ENCODE peak calls at places on chromosomes 6 and 20, in four cellular contexts. H is CD8-positive, alpha-beta memory T cell; Y is upper lobe of right lung; K is vagina. T is an unnamed sample.

GRCh38 chr6:31186052-31186734 is 15.7 kb upstream of the POU5F1 start:
- DNase-seq in K (no peak), H (no peak), Y (peak; percentile 76), T (no peak)

GRCh38 chr6:95593025-95593424 is 15.7 kb downstream of the MANEA start:
- DNase-seq in H (no peak), Y (no peak), K (no peak), T (no peak)

GRCh38 chr6:149560736-149561135 is 5.4 kb upstream of the GINM1 start:
- DNase-seq in H (no peak), Y (no peak), K (no peak), T (no peak)

GRCh38 chr6:38164131-38164481 is 344.6 kb downstream of the ZFAND3 start:
- DNase-seq in Y (no peak), H (no peak), K (no peak), T (no peak)

GRCh38 chr6:56984884-56985283 is 30.0 kb downstream of the BEND6 start:
- DNase-seq in K (no peak), Y (no peak), H (no peak), T (no peak)

GRCh38 chr20:25271486-25272222 is 23.8 kb downstream of the PYGB start:
- DNase-seq in H (no peak), K (no peak), Y (peak; percentile 49), T (no peak)

GRCh38 chr6:4446982-4447381 is 311.6 kb upstream of the ECI2 start:
- DNase-seq in H (no peak), K (no peak), Y (no peak), T (no peak)

GRCh38 chr20:36950432-36951197 is 893 bp downstream of the SAMHD1 start:
- DNase-seq in H (peak; percentile 36), K (no peak), Y (no peak), T (no peak)

GRCh38 chr6:6494677-6495076 is 93.8 kb upstream of the LY86 start:
- DNase-seq in H (no peak), K (no peak), Y (peak; percentile 73), T (no peak)

GRCh38 chr6:14620522-14620921 is 502.9 kb downstream of the CD83 start:
- DNase-seq in K (no peak), H (no peak), Y (no peak), T (no peak)

GRCh38 chr20:11168026-11168425 is 494.2 kb upstream of the JAG1 start:
- DNase-seq in H (no peak), K (no peak), Y (no peak), T (no peak)

GRCh38 chr6:8543714-8544113 is 108.4 kb upstream of the SLC35B3 start:
- DNase-seq in H (no peak), K (no peak), Y (no peak), T (no peak)

GRCh38 chr6:29792123-29793035 is 35.2 kb upstream of the HLA-G start:
- DNase-seq in H (peak; percentile 72), K (peak; percentile 95), Y (peak; percentile 91), T (peak; percentile 7)

GRCh38 chr6:109165392-109165964 is 70.2 kb downstream of the CEP57L1 start:
- DNase-seq in Y (no peak), K (no peak), H (no peak), T (no peak)
- H3K27ac ChIP-seq in Y (no peak overlapping the region), K (no peak overlapping the region), H (no peak overlapping the region), T (no peak overlapping the region)

DNA sequence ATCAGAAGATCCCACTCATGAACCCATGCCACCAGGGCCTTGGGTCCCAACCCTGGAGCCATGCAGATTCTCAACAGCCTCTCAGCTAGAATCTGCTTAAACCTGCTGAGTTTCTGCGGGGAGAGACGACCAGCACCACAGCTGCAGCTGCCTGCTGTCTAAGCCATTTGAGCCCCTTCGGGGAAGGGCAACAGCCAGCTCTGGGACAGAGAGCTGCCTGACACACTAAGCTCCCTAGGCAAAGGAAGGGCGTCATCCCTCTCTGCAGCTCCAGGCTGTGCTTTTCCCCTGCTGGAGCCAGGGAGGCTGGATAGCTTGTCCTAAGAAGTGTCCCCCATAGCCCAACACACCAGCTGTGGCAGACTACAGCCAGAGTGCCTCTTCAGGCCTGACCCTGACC is 182.5 kb downstream of the OTOR start:
- DNase-seq in K (no peak), H (no peak), Y (no peak), T (no peak)
- H3K4me3 ChIP-seq in K (no peak overlapping the region), H (no peak overlapping the region), Y (no peak overlapping the region), T (no peak overlapping the region)

GRCh38 chr20:41148956-41149355 is 11.6 kb downstream of the PLCG1 start:
- DNase-seq in Y (no peak), K (no peak), H (no peak), T (no peak)
- H3K4me1 ChIP-seq in Y (peaks cover 94% of the 10 kb centered on the region), K (peaks cover 94% of the 10 kb centered on the region), H (peaks cover 100% of the 10 kb centered on the region), T (peaks cover 82% of the 10 kb centered on the region)

DNA sequence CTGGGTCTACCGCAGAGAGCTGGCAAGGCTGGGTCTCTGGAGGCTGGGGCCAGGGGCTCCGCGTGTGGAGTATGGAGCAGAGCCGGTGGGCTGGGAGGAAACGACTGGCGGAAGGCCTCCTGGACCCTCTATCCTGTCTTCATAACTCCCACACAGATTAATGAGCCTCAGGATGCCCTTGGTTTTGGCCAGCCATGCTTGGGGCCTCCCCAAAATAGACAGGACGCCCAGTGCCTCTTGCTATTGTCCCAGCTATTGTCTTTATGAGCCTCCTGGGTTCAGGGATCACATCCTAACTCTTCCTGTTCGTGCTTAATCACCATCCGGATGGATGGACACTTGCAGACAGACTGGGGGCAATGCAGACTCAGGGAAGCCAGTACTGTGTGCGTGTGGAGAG is 306.4 kb downstream of the DHX35 start:
- DNase-seq in Y (no peak), H (no peak), K (no peak), T (no peak)
- H3K27ac ChIP-seq in Y (peak overlapping the region; percentile 53), H (no peak overlapping the region), K (no peak overlapping the region), T (no peak overlapping the region)

GRCh38 chr20:41619360-41620115 is 1.4 kb upstream of the CHD6 start:
- DNase-seq in H (no peak), Y (no peak), K (no peak), T (no peak)
- H3K4me3 ChIP-seq in H (no peak overlapping the region), Y (no peak overlapping the region), K (no peak overlapping the region), T (peak overlapping the region; percentile 89)